ENCODE peak calls at places on chromosomes 13 and 19, in four cellular contexts. W is NCI-H2081, K is osteocyte, J is adrenal gland. D is an unnamed sample.

GRCh38 chr13:74210693-74211393 is 76.6 kb upstream of the KLF12 start:
- DNase-seq in W (no peak), K (no peak), J (peak), D (peak)

GRCh38 chr13:31424130-31424729 is 224.5 kb downstream of the B3GLCT start:
- DNase-seq in W (peak), K (peak), J (peak), D (peak)

GRCh38 chr19:44577566-44577874 is 35.8 kb upstream of the IGSF23 start:
- DNase-seq in W (no peak), K (no peak), J (no peak), D (no peak)

GRCh38 chr13:110057052-110057451 is 249.9 kb downstream of the COL4A1 start:
- DNase-seq in W (no peak), K (no peak), J (no peak), D (no peak)

GRCh38 chr13:50793026-50793425 is 50.5 kb downstream of the DLEU7 start:
- DNase-seq in W (no peak), K (no peak), J (no peak), D (no peak)

GRCh38 chr13:111179908-111180756 is 65.0 kb downstream of the ARHGEF7 start:
- DNase-seq in W (no peak), K (no peak), J (no peak), D (no peak)

GRCh38 chr19:45113628-45114027 is 20.6 kb downstream of the PPP1R37 start:
- DNase-seq in W (peak), K (no peak), J (no peak), D (peak)

GRCh38 chr13:91359071-91359470 is 11.6 kb downstream of the MIR17HG start:
- DNase-seq in W (no peak), K (no peak), J (no peak), D (no peak)

GRCh38 chr19:45804140-45804958 is 10.8 kb downstream of the RSPH6A start:
- DNase-seq in W (no peak), K (no peak), J (no peak), D (no peak)

GRCh38 chr19:1961545-1961878 is 20.5 kb downstream of the CSNK1G2 start:
- DNase-seq in W (no peak), K (no peak), J (no peak), D (no peak)

GRCh38 chr19:5360003-5360820 is 19.6 kb upstream of the PTPRS start:
- DNase-seq in W (no peak), K (no peak), J (peak), D (no peak)

GRCh38 chr13:27182844-27183497 is 11.4 kb upstream of the USP12 start:
- DNase-seq in W (no peak), K (no peak), J (peak), D (no peak)

GRCh38 chr19:7401694-7402093 is 53.0 kb downstream of the ARHGEF18 start:
- DNase-seq in W (no peak), K (no peak), J (no peak), D (no peak)

GRCh38 chr13:21061077-21061945 is at the start of gene LATS2:
- DNase-seq in W (peak), K (peak), J (peak), D (peak)

GRCh38 chr13:19586904-19587634 is 25.7 kb upstream of the TPTE2 start:
- DNase-seq in W (no peak), K (no peak), J (peak), D (no peak)

GRCh38 chr13:65063753-65064152 is 2166.4 kb downstream of the PCDH9 start:
- DNase-seq in W (no peak), K (no peak), J (no peak), D (no peak)

GRCh38 chr19:35592226-35592625 is 6.3 kb downstream of the PMIS2 start:
- DNase-seq in W (no peak), K (no peak), J (peak), D (peak)

GRCh38 chr13:30692108-30692507 is 43.2 kb upstream of the ALOX5AP start:
- DNase-seq in W (no peak), K (no peak), J (no peak), D (no peak)

GRCh38 chr13:100514788-100515409 is 73.7 kb downstream of the GGACT start:
- DNase-seq in W (peak), K (peak), J (peak), D (peak)